ENCODE peak calls at places on chromosome 14, in eight cellular contexts. Q is PC-3; E is T-helper 2 cell; B is coronary artery; R is Peyer's patch; Y is fibroblast of mammary gland; F is caudate nucleus; M is activated naive CD4-positive, alpha-beta T cell treated with anti-CD3 and anti-CD28 coated beads, Interleukin-2, amount 10 ng/mL, durations not matched to agents 7 days and 5 days. J is an unnamed sample.

GRCh38 chr14:91158091-91158790 is 44.4 kb downstream of the DGLUCY start:
- DNase-seq in Q (no peak), E (no peak), B (no peak), R (peak; percentile 57), Y (no peak), F (no peak), M (no peak), J (no peak)

GRCh38 chr14:104039214-104039613 is 46.3 kb upstream of the ASPG start:
- DNase-seq in Q (no peak), E (no peak), B (no peak), R (no peak), Y (no peak), F (no peak), M (no peak), J (no peak)

GRCh38 chr14:29548948-29549370 is 378.7 kb downstream of the PRKD1 start:
- DNase-seq in Q (peak; percentile 77), E (no peak), B (no peak), R (no peak), Y (peak; percentile 81), F (no peak), M (no peak), J (no peak)

GRCh38 chr14:59215353-59215752 is 26.9 kb downstream of the DAAM1 start:
- DNase-seq in Q (no peak), E (no peak), B (peak; percentile 83), R (no peak), Y (peak; percentile 75), F (peak; percentile 17), M (no peak), J (peak; percentile 50)

GRCh38 chr14:94110552-94111181 is at the start of gene IFI27:
- DNase-seq in Q (peak; percentile 24), E (no peak), B (peak; percentile 74), R (peak; percentile 62), Y (peak; percentile 94), F (no peak), M (no peak), J (no peak)

GRCh38 chr14:54300881-54301280 is 95.9 kb upstream of the CDKN3 start:
- DNase-seq in Q (peak; percentile 49), E (no peak), B (no peak), R (no peak), Y (no peak), F (no peak), M (no peak), J (no peak)

GRCh38 chr14:24377126-24377525 is 9.1 kb downstream of the NFATC4 start:
- DNase-seq in Q (no peak), E (no peak), B (no peak), R (no peak), Y (no peak), F (no peak), M (no peak), J (no peak)

GRCh38 chr14:63147018-63147417 is 57.2 kb upstream of the RHOJ start:
- DNase-seq in Q (no peak), E (no peak), B (no peak), R (no peak), Y (no peak), F (no peak), M (no peak), J (no peak)

GRCh38 chr14:101927859-101928258 is 36.5 kb upstream of the DYNC1H1 start:
- DNase-seq in Q (no peak), E (no peak), B (peak; percentile 88), R (no peak), Y (peak; percentile 98), F (peak; percentile 35), M (no peak), J (no peak)

GRCh38 chr14:75523771-75524171 is 1.5 kb downstream of the BATF start:
- DNase-seq in Q (peak; percentile 53), E (no peak), B (no peak), R (no peak), Y (peak; percentile 59), F (no peak), M (no peak), J (no peak)

GRCh38 chr14:93318927-93319326 is 13.9 kb downstream of the BTBD7 start:
- DNase-seq in Q (no peak), E (no peak), B (no peak), R (no peak), Y (peak; percentile 24), F (no peak), M (no peak), J (no peak)

GRCh38 chr14:89578048-89578619 is 161.1 kb upstream of the FOXN3 start:
- DNase-seq in Q (no peak), E (no peak), B (no peak), R (no peak), Y (peak; percentile 35), F (no peak), M (no peak), J (no peak)

GRCh38 chr14:69592923-69593677 is 18.3 kb upstream of the SUSD6 start:
- DNase-seq in Q (no peak), E (no peak), B (no peak), R (no peak), Y (peak; percentile 69), F (no peak), M (no peak), J (no peak)

GRCh38 chr14:34053666-34054065 is 102.8 kb upstream of the EGLN3 start:
- DNase-seq in Q (no peak), E (no peak), B (no peak), R (no peak), Y (peak; percentile 69), F (no peak), M (no peak), J (no peak)

GRCh38 chr14:81066672-81067071 is 111.3 kb downstream of the TSHR start:
- DNase-seq in Q (peak; percentile 2), E (no peak), B (no peak), R (no peak), Y (no peak), F (no peak), M (no peak), J (no peak)

GRCh38 chr14:79809849-79810612 is 401.3 kb downstream of the DIO2 start:
- DNase-seq in Q (peak; percentile 64), E (no peak), B (no peak), R (no peak), Y (peak; percentile 35), F (no peak), M (no peak), J (peak; percentile 11)

GRCh38 chr14:24903337-24903736 is 146.6 kb downstream of the STXBP6 start:
- DNase-seq in Q (peak; percentile 6), E (no peak), B (no peak), R (no peak), Y (peak; percentile 61), F (no peak), M (no peak), J (no peak)

GRCh38 chr14:89797148-89797547 is 157.4 kb downstream of the EFCAB11 start:
- DNase-seq in Q (no peak), E (no peak), B (no peak), R (no peak), Y (no peak), F (no peak), M (no peak), J (no peak)

GRCh38 chr14:23377873-23378563 is 1.2 kb downstream of the CMTM5 start:
- DNase-seq in Q (no peak), E (no peak), B (no peak), R (peak; percentile 34), Y (no peak), F (no peak), M (no peak), J (no peak)

GRCh38 chr14:61404637-61405036 is 83.3 kb downstream of the PRKCH start:
- DNase-seq in Q (no peak), E (no peak), B (no peak), R (no peak), Y (no peak), F (no peak), M (no peak), J (no peak)